ENCODE peak calls at places on chromosomes 7 and 10, in five cellular contexts. G is Karpas-422, Z is IMR-90, T is left ventricle myocardium inferior, M is foreskin fibroblast. H is an unnamed sample.

GRCh38 chr7:469591-469961 is 50.1 kb downstream of the PDGFA start:
- DNase-seq in G (no peak), Z (no peak), T (no peak), M (no peak), H (no peak)

GRCh38 chr10:117860823-117861222 is 185.9 kb downstream of the RAB11FIP2 start:
- DNase-seq in G (peak), Z (peak), T (no peak), M (peak), H (no peak)

GRCh38 chr7:68319061-68319460 is 1279.2 kb upstream of the AUTS2 start:
- DNase-seq in G (no peak), Z (no peak), T (no peak), M (no peak), H (no peak)

GRCh38 chr10:132397671-132398565 is 918 bp downstream of the PWWP2B start:
- DNase-seq in G (peak), Z (peak), T (peak), M (peak), H (no peak)

GRCh38 chr7:45088821-45089313 is at the start of gene NACAD:
- DNase-seq in G (no peak), Z (peak), T (peak), M (peak), H (no peak)

GRCh38 chr7:112201839-112202238 is 4.4 kb downstream of the DOCK4 start:
- DNase-seq in G (no peak), Z (no peak), T (no peak), M (no peak), H (no peak)

GRCh38 chr10:122646511-122647382 is 52.9 kb downstream of the C10orf120 start:
- DNase-seq in G (no peak), Z (no peak), T (no peak), M (no peak), H (no peak)

GRCh38 chr10:114115661-114116060 is 58.3 kb downstream of the CCDC186 start:
- DNase-seq in G (no peak), Z (no peak), T (no peak), M (no peak), H (no peak)

GRCh38 chr7:103487419-103487818 is 41.4 kb upstream of the SLC26A5 start:
- DNase-seq in G (no peak), Z (no peak), T (no peak), M (no peak), H (no peak)

GRCh38 chr7:133070562-133070961 is 11.3 kb downstream of the CHCHD3 start:
- DNase-seq in G (no peak), Z (no peak), T (no peak), M (no peak), H (no peak)

GRCh38 chr10:103394180-103394579 is 2.1 kb downstream of the ATP5MK start:
- DNase-seq in G (peak), Z (no peak), T (no peak), M (no peak), H (no peak)

GRCh38 chr7:154633641-154634040 is 369.3 kb downstream of the PAXIP1 start:
- DNase-seq in G (no peak), Z (no peak), T (no peak), M (no peak), H (no peak)

GRCh38 chr10:121468726-121469125 is 129.5 kb downstream of the FGFR2 start:
- DNase-seq in G (no peak), Z (no peak), T (no peak), M (no peak), H (no peak)

GRCh38 chr10:124367936-124368335 is 50.8 kb downstream of the OAT start:
- DNase-seq in G (no peak), Z (no peak), T (no peak), M (no peak), H (no peak)

GRCh38 chr10:29970576-29970975 is 88.8 kb downstream of the JCAD start:
- DNase-seq in G (no peak), Z (no peak), T (no peak), M (no peak), H (no peak)

GRCh38 chr10:72525689-72526088 is 100.2 kb downstream of the MICU1 start:
- DNase-seq in G (no peak), Z (no peak), T (no peak), M (no peak), H (no peak)

GRCh38 chr10:1638889-1639418 is 98.4 kb downstream of the ADARB2 start:
- DNase-seq in G (no peak), Z (no peak), T (no peak), M (no peak), H (no peak)

GRCh38 chr7:22499044-22499443 is 944 bp downstream of the STEAP1B start:
- DNase-seq in G (no peak), Z (peak), T (no peak), M (peak), H (no peak)

GRCh38 chr7:106071999-106072714 is 40.0 kb downstream of the SYPL1 start:
- DNase-seq in G (no peak), Z (no peak), T (no peak), M (no peak), H (no peak)
- H3K4me3 ChIP-seq in G (peak), Z (no peak), T (no peak), M (no peak), H (no peak)

DNA sequence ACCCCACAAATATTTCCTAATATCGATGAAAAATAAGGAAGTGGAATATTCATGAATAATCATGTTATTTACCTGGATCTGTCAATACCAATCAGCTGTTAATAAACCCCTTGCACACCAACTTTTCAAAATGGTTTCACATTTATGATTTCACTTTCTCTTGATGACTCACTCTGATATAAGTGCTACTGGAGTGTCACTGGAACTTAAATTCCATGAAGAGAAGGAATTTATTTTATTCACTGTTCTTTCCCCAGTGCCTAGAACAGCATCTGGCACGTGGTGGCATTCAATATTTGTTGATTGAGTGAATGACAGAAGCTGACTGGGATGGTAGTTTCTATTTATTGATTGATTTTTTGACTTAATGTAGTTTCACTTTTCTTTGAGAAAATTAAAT is 3.5 kb upstream of the ENO4 start:
- DNase-seq in G (no peak), Z (no peak), T (no peak), M (no peak), H (no peak)
- H3K4me3 ChIP-seq in G (no peak), Z (no peak), T (no peak), M (no peak), H (no peak)

GRCh38 chr10:53063805-53064204 is 291.2 kb upstream of the MBL2 start:
- DNase-seq in G (no peak), Z (no peak), T (no peak), M (no peak), H (no peak)

GRCh38 chr10:53072144-53072543 is 299.6 kb upstream of the MBL2 start:
- DNase-seq in G (no peak), Z (no peak), T (no peak), M (no peak), H (no peak)

GRCh38 chr10:53064609-53065008 is 292.0 kb upstream of the MBL2 start:
- DNase-seq in G (no peak), Z (no peak), T (no peak), M (no peak), H (no peak)

GRCh38 chr10:53071505-53072125 is 299.0 kb upstream of the MBL2 start:
- DNase-seq in G (no peak), Z (no peak), T (no peak), M (no peak), H (no peak)

GRCh38 chr10:53069013-53069412 is 296.4 kb upstream of the MBL2 start:
- DNase-seq in G (no peak), Z (no peak), T (no peak), M (no peak), H (no peak)
- H3K4me3 ChIP-seq in G (no peak), Z (no peak), T (no peak), M (no peak), H (no peak)

GRCh38 chr10:93816123-93816747 is 58.5 kb downstream of the LGI1 start:
- DNase-seq in G (peak), Z (peak), T (peak), M (peak), H (peak)
- H3K4me3 ChIP-seq in G (no peak), Z (no peak), T (peak), M (peak), H (peak)

GRCh38 chr7:50467817-50468610 is 17.9 kb upstream of the FIGNL1 start:
- DNase-seq in G (peak), Z (peak), T (peak), M (peak), H (peak)
- H3K4me3 ChIP-seq in G (no peak), Z (no peak), T (no peak), M (no peak), H (no peak)

DNA sequence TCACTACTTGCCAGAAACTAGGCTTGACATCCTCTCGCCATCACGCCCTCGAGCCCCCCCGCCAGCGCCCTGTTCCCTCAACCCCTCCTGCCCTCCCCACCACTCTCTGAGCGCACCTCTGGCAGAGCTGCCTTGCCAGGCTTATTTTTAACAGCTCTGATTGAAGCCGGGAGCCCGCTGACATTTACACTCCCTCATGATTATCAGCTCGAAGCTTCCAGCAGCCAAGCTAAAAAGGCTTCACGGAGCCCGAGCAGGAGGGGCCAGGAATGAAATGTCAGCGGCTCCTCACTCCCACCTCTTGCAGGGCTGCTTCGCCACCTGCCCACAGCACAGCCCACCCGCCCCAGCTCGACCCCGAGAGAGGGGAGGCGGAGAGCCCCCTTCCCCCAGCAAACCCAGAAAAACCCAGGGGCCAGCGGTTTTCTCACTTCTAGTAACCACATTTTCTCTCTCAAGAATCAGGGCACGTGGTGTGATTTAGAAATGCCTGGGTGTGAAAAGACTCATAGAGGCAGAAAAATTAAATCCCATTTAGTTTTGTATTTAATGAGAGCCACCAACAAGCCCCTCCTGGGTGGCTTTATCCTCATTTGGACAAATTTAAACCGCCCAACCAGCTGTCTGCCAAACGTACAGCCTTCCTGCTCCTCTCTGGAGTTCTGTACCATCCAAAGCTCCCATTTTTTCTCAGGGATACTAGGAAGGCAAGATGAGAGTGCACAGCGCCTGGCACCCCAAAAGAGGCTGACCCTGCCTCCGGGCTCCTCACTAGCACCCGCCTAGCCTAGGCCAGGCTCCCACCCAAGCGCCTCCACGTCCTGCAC is 89.2 kb downstream of the SLIT1 start:
- DNase-seq in G (no peak), Z (no peak), T (peak), M (no peak), H (no peak)
- H3K4me3 ChIP-seq in G (no peak), Z (no peak), T (peak), M (no peak), H (no peak)

DNA sequence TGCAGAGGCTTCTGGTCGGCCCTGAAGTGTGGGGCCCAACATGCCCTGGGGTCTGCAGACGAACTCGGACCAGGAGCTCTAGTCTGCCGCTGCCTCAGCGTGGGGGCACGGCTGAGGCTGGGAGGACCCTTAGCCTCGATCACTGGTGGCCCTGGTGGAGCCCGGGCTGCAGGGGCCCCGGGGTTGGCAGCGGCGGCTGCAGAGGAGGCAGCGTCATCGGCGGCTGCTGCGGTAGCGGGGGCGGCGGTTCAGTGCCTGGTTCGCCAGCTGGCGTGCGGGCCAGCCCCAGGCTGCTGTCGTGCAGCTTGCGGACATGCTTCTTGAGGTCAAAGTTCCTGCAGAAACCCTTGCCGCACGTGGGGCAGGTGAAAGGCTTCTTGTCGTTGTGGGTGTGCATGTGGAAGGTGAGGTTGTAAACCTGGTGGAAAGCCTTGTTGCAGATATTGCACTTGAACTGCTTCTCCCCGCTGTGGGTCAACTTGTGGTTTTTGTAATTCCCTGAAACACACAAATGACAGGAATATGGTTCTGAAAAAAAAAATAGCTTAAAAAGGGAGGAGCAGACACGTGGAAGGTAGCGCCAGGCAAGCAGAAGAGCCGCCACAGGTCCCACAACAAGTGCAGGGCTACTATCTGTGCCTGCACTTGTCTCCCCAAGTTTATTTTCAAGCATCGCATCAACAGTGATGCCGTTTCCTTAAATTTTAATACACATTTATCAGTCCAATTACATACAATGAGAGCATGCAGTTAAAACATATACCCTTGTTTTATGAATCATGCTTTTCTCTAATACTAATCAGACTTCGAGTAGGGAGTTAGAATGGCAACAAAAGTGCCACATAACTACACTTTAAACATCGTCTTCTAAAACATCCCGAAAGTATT is 2.4 kb downstream of the FEZF1 start:
- DNase-seq in G (no peak), Z (no peak), T (no peak), M (no peak), H (no peak)
- H3K4me3 ChIP-seq in G (no peak), Z (no peak), T (no peak), M (no peak), H (no peak)